ENCODE peak calls at places on chromosomes 13 and 19, in six cellular contexts. W is heart right ventricle; H is IMR-90; X is fibroblast of villous mesenchyme; V is CD4-positive, alpha-beta T cell; T is lower leg skin. Q is an unnamed sample.

GRCh38 chr13:113813749-113814434 is 50.0 kb downstream of the GAS6 start:
- DNase-seq in H (no peak), V (no peak), W (no peak), X (no peak), T (no peak), Q (no peak)

GRCh38 chr13:23715762-23716235 is 145.6 kb downstream of the TNFRSF19 start:
- DNase-seq in V (no peak), H (no peak), X (peak; percentile 40), T (no peak), W (no peak), Q (no peak)

GRCh38 chr13:29746167-29746677 is 104.2 kb downstream of the UBL3 start:
- DNase-seq in W (no peak), X (no peak), V (no peak), T (no peak), H (no peak), Q (no peak)

GRCh38 chr19:31408460-31409124 is 59.4 kb upstream of the TSHZ3 start:
- DNase-seq in H (peak; percentile 87), V (no peak), X (peak; percentile 89), T (no peak), W (no peak), Q (no peak)

GRCh38 chr19:10142701-10143375 is 23.1 kb upstream of the EIF3G start:
- DNase-seq in X (no peak), W (no peak), H (no peak), V (peak; percentile 57), T (no peak), Q (no peak)

GRCh38 chr13:59641261-59641660 is 522.5 kb downstream of the DIAPH3 start:
- DNase-seq in X (no peak), T (no peak), H (no peak), V (no peak), W (no peak), Q (no peak)

GRCh38 chr13:33355470-33355869 is 69.9 kb upstream of the STARD13 start:
- DNase-seq in W (no peak), T (peak; percentile 45), X (peak; percentile 87), V (no peak), H (peak; percentile 55), Q (no peak)

GRCh38 chr13:113460064-113460555 is 6.8 kb upstream of the ADPRHL1 start:
- DNase-seq in V (no peak), H (no peak), X (no peak), T (no peak), W (no peak), Q (no peak)

GRCh38 chr19:42081584-42082258 is 5.8 kb downstream of the ZNF574 start:
- DNase-seq in W (no peak), V (no peak), X (peak; percentile 45), H (peak; percentile 65), T (no peak), Q (no peak)

GRCh38 chr13:76754414-76754813 is 131.8 kb downstream of the KCTD12 start:
- DNase-seq in T (no peak), H (peak; percentile 60), X (peak; percentile 64), V (no peak), W (no peak), Q (no peak)

GRCh38 chr13:79457948-79458347 is 23.0 kb upstream of the NDFIP2 start:
- DNase-seq in T (no peak), W (no peak), V (no peak), X (peak; percentile 77), H (peak; percentile 91), Q (no peak)

GRCh38 chr13:21703846-21704245 is 33.0 kb downstream of the FGF9 start:
- DNase-seq in V (no peak), H (no peak), W (no peak), X (no peak), T (no peak), Q (no peak)

GRCh38 chr19:8392017-8392591 is 1.9 kb downstream of the RAB11B start:
- DNase-seq in T (no peak), V (no peak), H (no peak), X (peak; percentile 59), W (peak; percentile 50), Q (no peak)

GRCh38 chr13:32905864-32906180 is 110.4 kb upstream of the KL start:
- DNase-seq in W (no peak), V (no peak), H (peak; percentile 19), X (no peak), T (no peak), Q (no peak)

GRCh38 chr13:73938375-73939070 is 195.7 kb downstream of the KLF12 start:
- DNase-seq in H (peak; percentile 94), V (no peak), W (no peak), T (no peak), X (peak; percentile 59), Q (no peak)

GRCh38 chr19:8592231-8593009 is 15.2 kb upstream of the MYO1F start:
- DNase-seq in W (peak; percentile 96), H (peak; percentile 95), T (peak; percentile 96), X (peak; percentile 96), V (peak; percentile 95), Q (peak; percentile 98)

GRCh38 chr13:20359335-20359734 is 127.2 kb upstream of the GJB6 start:
- DNase-seq in H (peak; percentile 99), W (no peak), V (no peak), T (no peak), X (peak; percentile 95), Q (no peak)

GRCh38 chr19:23817519-23817918 is 58.8 kb upstream of the ZNF681 start:
- DNase-seq in W (peak; percentile 21), V (peak; percentile 32), T (no peak), X (peak; percentile 56), H (peak; percentile 4), Q (no peak)

GRCh38 chr19:3389446-3389778 is 23.0 kb downstream of the NFIC start:
- DNase-seq in W (no peak), H (no peak), T (no peak), X (no peak), V (no peak), Q (no peak)

GRCh38 chr19:3386447-3387234 is 20.3 kb downstream of the NFIC start:
- DNase-seq in X (no peak), V (no peak), T (no peak), H (no peak), W (peak; percentile 66), Q (no peak)

GRCh38 chr19:3392480-3392879 is 26.1 kb downstream of the NFIC start:
- DNase-seq in W (no peak), H (no peak), X (no peak), T (no peak), V (no peak), Q (no peak)

GRCh38 chr19:3389876-3390361 is 23.5 kb downstream of the NFIC start:
- DNase-seq in X (peak; percentile 78), T (peak; percentile 15), W (no peak), V (no peak), H (peak; percentile 39), Q (no peak)

GRCh38 chr19:3387645-3388589 is 21.5 kb downstream of the NFIC start:
- DNase-seq in V (no peak), X (peak; percentile 70), T (peak; percentile 70), H (peak; percentile 39), W (peak; percentile 88), Q (no peak)
- TF ChIP-seq CTCF in V (no peak), X (no peak), T (no peak), H (no peak), W (no peak), Q (no peak)

GRCh38 chr19:51398096-51398704 is 7.8 kb upstream of the C19orf84 start:
- DNase-seq in H (peak; percentile 18), T (no peak), W (no peak), V (no peak), X (peak; percentile 20), Q (no peak)
- TF ChIP-seq CTCF in H (peak; percentile 53), T (no peak), W (peak; percentile 47), V (peak; percentile 68), X (peak; percentile 60), Q (peak; percentile 59)

GRCh38 chr19:39052846-39053245 is 20.5 kb upstream of the FBXO27 start:
- DNase-seq in H (no peak), V (no peak), T (no peak), W (no peak), X (no peak), Q (no peak)
- TF ChIP-seq CTCF in H (no peak), V (no peak), T (no peak), W (no peak), X (no peak), Q (no peak)

GRCh38 chr13:51865838-51866237 is 4.1 kb downstream of the CCDC70 start:
- DNase-seq in X (no peak), H (no peak), T (no peak), V (no peak), W (no peak), Q (no peak)
- TF ChIP-seq CTCF in X (no peak), H (no peak), T (no peak), V (no peak), W (no peak), Q (no peak)

GRCh38 chr19:57802269-57802668 is 12.4 kb downstream of the ZNF552 start:
- DNase-seq in X (no peak), W (no peak), V (no peak), T (no peak), H (no peak), Q (no peak)
- TF ChIP-seq CTCF in X (no peak), W (no peak), V (no peak), T (no peak), H (no peak), Q (no peak)

DNA sequence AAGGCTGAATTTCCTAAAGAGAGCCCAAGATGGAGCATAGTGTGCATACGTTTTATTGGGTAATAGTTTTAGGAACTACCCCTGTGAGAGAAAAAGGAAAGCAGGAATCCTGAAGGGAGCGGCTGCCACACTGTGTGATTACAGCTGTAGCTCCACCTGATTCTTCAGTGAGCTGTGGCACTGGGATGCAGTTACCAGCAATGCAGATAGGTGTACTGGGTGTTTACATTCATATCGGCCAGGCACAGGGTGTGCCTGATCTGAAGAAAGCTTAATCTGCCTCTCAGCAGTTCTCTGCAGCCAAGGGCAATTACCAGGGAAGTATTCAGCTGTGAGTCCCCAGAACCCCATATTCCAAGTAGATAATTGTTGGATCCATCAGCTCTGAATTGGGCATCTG is 1541.8 kb downstream of the EFNB2 start:
- DNase-seq in V (no peak), X (no peak), T (no peak), H (no peak), W (no peak), Q (no peak)
- TF ChIP-seq CTCF in V (no peak), X (no peak), T (no peak), H (no peak), W (no peak), Q (no peak)

DNA sequence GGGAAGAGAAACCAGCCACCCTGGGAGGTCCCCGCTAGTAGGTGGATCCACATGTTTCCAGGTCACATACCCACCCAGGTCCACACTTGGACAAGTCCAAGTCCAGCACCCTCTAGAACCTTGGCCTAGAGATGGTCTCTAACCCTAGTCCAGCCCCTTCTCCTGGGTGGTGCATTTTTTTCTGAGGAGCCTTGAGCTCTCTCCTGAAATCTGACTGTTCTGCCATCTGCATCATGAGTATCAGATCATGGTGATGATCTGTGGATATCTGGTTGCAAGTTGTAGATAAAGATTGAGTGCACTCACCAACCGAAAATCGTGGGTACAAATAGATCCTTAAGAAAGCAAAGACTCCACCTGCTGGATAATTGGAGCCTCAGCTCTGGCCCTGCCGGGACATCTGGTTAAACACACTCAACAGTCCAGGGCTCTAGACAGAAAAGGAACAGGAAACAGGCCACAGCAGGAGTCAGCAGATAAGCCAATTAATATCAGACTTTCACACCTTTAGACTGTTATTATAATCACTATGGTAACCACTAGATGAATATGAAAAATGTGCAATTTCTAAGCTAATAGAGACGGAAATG is 41.1 kb downstream of the GPR12 start:
- DNase-seq in T (no peak), H (peak; percentile 4), W (no peak), X (peak; percentile 2), V (no peak), Q (peak; percentile 49)
- TF ChIP-seq CTCF in T (no peak), H (peak; percentile 18), W (no peak), X (no peak), V (no peak), Q (peak; percentile 22)

Q was measured in osteocyte.